ENCODE peak calls at places on chromosomes 11 and 22, in four cellular contexts. S is foreskin keratinocyte, H is transverse colon, M is neuronal stem cell. A is an unnamed sample.

GRCh38 chr11:7759010-7759409 is 37.7 kb downstream of the OR5P2 start:
- DNase-seq in S (no peak), H (no peak), M (no peak), A (no peak)

GRCh38 chr11:122317337-122317736 is 201.3 kb upstream of the BLID start:
- DNase-seq in S (no peak), H (no peak), M (no peak), A (no peak)

GRCh38 chr11:95835351-95835750 is 45.1 kb downstream of the CEP57 start:
- DNase-seq in S (no peak), H (no peak), M (no peak), A (no peak)

GRCh38 chr11:9565822-9566560 is 7.5 kb upstream of the WEE1 start:
- DNase-seq in S (peak; percentile 100), H (peak; percentile 53), M (peak; percentile 89), A (peak; percentile 74)

GRCh38 chr11:62832346-62833234 is at the start of gene TEX54:
- DNase-seq in S (no peak), H (peak; percentile 43), M (no peak), A (no peak)

GRCh38 chr11:67499808-67500793 is 5.1 kb downstream of the PITPNM1 start:
- DNase-seq in S (no peak), H (no peak), M (no peak), A (no peak)

GRCh38 chr11:12744831-12745502 is 70.7 kb downstream of the TEAD1 start:
- DNase-seq in S (no peak), H (no peak), M (no peak), A (peak; percentile 62)

GRCh38 chr11:47724041-47724729 is 9.0 kb upstream of the AGBL2 start:
- DNase-seq in S (peak; percentile 2), H (peak; percentile 66), M (no peak), A (no peak)

GRCh38 chr22:33737662-33738061 is 182.6 kb downstream of the LARGE1 start:
- DNase-seq in S (no peak), H (no peak), M (no peak), A (no peak)

GRCh38 chr11:119298726-119299125 is 18.2 kb downstream of the MCAM start:
- DNase-seq in S (no peak), H (no peak), M (no peak), A (no peak)

GRCh38 chr11:11876458-11876857 is 34.7 kb downstream of the USP47 start:
- DNase-seq in S (no peak), H (no peak), M (no peak), A (no peak)

GRCh38 chr11:37343279-37343678 is 745.2 kb upstream of the RAG2 start:
- DNase-seq in S (no peak), H (no peak), M (no peak), A (no peak)
- H3K27ac ChIP-seq in S (no peak overlapping the region), H (no peak overlapping the region), M (no peak overlapping the region), A (no peak overlapping the region)

DNA sequence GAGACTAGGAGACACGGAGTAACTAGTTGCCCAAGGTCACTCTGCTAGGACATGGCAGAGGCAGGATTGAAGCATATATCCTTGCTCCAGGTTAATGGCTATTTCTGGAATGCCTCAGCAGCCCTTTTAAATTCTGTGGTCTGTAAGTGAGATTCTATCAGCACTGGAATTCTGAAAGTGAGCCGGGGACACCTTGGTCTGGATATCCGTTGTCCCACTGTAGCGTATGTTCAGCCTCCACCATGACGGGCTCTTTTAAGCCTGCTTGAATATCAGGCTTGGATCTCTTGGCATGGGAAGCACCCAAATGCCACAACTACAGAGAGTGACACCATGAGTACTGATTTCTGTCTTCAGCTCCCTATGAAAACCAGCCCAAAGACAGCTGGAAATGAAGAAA is 254.4 kb downstream of the OPCML start:
- DNase-seq in S (no peak), H (no peak), M (no peak), A (no peak)
- H3K4me1 ChIP-seq in S (no peaks in the 10 kb centered on the region), H (no peaks in the 10 kb centered on the region), M (no peaks in the 10 kb centered on the region), A (no peaks in the 10 kb centered on the region)

DNA sequence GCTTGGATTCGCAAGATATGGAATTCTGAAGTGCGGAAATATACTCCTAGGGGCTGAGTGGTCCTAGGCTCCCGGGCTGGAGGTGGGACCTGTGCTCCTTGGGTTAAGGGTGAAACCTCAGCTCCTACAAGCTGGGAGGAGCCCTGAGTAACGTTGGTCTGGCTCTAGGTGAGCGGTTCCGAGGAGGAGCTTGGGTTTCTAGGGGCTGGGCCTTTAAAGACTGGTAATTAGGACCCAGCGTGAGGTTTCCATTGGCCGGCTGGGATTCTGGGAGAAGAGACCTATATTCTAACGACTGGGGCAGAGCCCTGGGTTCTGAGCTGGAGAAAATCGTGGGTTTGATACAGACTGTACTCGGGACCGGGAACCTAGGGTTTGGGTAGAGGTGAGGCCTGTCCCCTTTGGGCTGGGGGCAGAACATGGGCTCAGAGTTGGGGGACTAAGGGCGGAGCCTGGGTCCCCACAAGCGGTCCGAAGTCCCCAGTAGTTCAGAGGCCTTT is 882 bp upstream of the MAP4K2 start:
- DNase-seq in S (no peak), H (no peak), M (no peak), A (no peak)
- H3K27ac ChIP-seq in S (peak overlapping the region; percentile 87), H (peak overlapping the region; percentile 87), M (peak overlapping the region; percentile 69), A (no peak overlapping the region)

GRCh38 chr22:37230673-37231405 is 13.2 kb downstream of the RAC2 start:
- DNase-seq in S (no peak), H (peak; percentile 47), M (no peak), A (peak; percentile 86)
- H3K4me1 ChIP-seq in S (peaks cover 17% of the 10 kb centered on the region), H (peaks cover 5% of the 10 kb centered on the region), M (no peaks in the 10 kb centered on the region), A (peaks cover 77% of the 10 kb centered on the region)

DNA sequence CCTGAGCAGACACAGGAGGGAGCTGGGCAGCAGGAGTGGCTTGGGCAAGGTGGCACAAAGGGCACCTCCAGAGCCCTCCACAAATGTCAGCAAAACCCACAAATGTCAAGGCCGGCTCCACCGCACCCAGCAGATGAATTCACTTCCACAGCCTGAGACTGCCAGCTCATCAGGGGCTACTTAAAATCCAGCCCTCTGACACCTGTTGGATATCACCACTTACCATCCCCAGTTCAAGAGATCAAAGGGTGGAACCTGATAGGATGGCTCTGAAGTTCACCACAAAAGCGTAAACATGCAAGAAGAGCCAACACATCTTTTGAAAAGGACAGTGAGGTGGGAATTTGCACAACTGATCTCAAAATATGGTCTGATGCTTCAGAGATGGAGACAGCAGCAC is 168.6 kb upstream of the GRK3 start:
- DNase-seq in S (no peak), H (no peak), M (no peak), A (no peak)
- H3K27ac ChIP-seq in S (no peak overlapping the region), H (no peak overlapping the region), M (no peak overlapping the region), A (no peak overlapping the region)

GRCh38 chr22:23199159-23199558 is 18.9 kb downstream of the BCR start:
- DNase-seq in S (no peak), H (no peak), M (no peak), A (no peak)

GRCh38 chr22:23202812-23203451 is 22.6 kb downstream of the BCR start:
- DNase-seq in S (no peak), H (no peak), M (no peak), A (no peak)

GRCh38 chr22:23203452-23204124 is 23.3 kb downstream of the BCR start:
- DNase-seq in S (no peak), H (no peak), M (no peak), A (no peak)

GRCh38 chr22:23197836-23198235 is 17.5 kb downstream of the BCR start:
- DNase-seq in S (no peak), H (no peak), M (no peak), A (no peak)

GRCh38 chr22:23200896-23201295 is 20.6 kb downstream of the BCR start:
- DNase-seq in S (no peak), H (no peak), M (no peak), A (no peak)
- H3K4me1 ChIP-seq in S (no peaks in the 10 kb centered on the region), H (no peaks in the 10 kb centered on the region), M (no peaks in the 10 kb centered on the region), A (peaks cover 26% of the 10 kb centered on the region)

A was measured in MM.1S.